ENCODE peak calls at places on chromosomes 11 and 22, in nine cellular contexts. S, F, U, D, C, E, K, W and H are unnamed samples.

GRCh38 chr11:70467196-70468085 is 69.1 kb downstream of the CTTN start:
- DNase-seq in S (no peak), F (no peak), U (peak), D (peak), C (no peak), E (peak), K (peak), W (peak), H (no peak)

GRCh38 chr11:29448246-29448877 is 568.5 kb downstream of the KCNA4 start:
- DNase-seq in S (no peak), F (no peak), U (peak), D (peak), C (no peak), E (no peak), K (peak), W (no peak), H (no peak)

GRCh38 chr11:93784935-93785360 is 866 bp downstream of the MED17 start:
- DNase-seq in S (no peak), F (no peak), U (no peak), D (peak), C (no peak), E (no peak), K (peak), W (no peak), H (no peak)

GRCh38 chr11:73194034-73194507 is 24.0 kb upstream of the P2RY2 start:
- DNase-seq in S (peak), F (no peak), U (no peak), D (no peak), C (peak), E (no peak), K (no peak), W (no peak), H (no peak)

GRCh38 chr11:70526116-70527045 is 128.1 kb downstream of the CTTN start:
- DNase-seq in S (no peak), F (no peak), U (no peak), D (no peak), C (peak), E (no peak), K (no peak), W (no peak), H (no peak)

GRCh38 chr22:41555325-41555724 is 5.5 kb upstream of the CSDC2 start:
- DNase-seq in S (no peak), F (no peak), U (no peak), D (no peak), C (no peak), E (no peak), K (no peak), W (no peak), H (no peak)

GRCh38 chr11:32960553-32961164 is 55.0 kb upstream of the DEPDC7 start:
- DNase-seq in S (no peak), F (no peak), U (peak), D (peak), C (no peak), E (no peak), K (no peak), W (no peak), H (peak)

GRCh38 chr11:100681064-100681502 is 6.0 kb upstream of the ARHGAP42 start:
- DNase-seq in S (peak), F (no peak), U (peak), D (peak), C (peak), E (peak), K (peak), W (peak), H (peak)

GRCh38 chr11:65781152-65781961 is 581 bp upstream of the AP5B1 start:
- DNase-seq in S (peak), F (no peak), U (no peak), D (no peak), C (no peak), E (no peak), K (no peak), W (no peak), H (no peak)

GRCh38 chr11:66139817-66140216 is 69.7 kb downstream of the PACS1 start:
- DNase-seq in S (no peak), F (no peak), U (no peak), D (no peak), C (no peak), E (no peak), K (no peak), W (no peak), H (no peak)

GRCh38 chr11:10385696-10386095 is 69.4 kb upstream of the AMPD3 start:
- DNase-seq in S (peak), F (no peak), U (peak), D (no peak), C (no peak), E (peak), K (no peak), W (peak), H (no peak)
- H3K27ac ChIP-seq in S (peak), F (no peak), U (peak), D (no peak), C (no peak), E (no peak), K (no peak), W (no peak), H (no peak)

GRCh38 chr11:43360361-43361032 is 1.8 kb downstream of the TTC17 start:
- DNase-seq in S (no peak), F (no peak), U (peak), D (no peak), C (no peak), E (no peak), K (no peak), W (no peak), H (peak)

GRCh38 chr11:43358308-43358669 is 431 bp upstream of the TTC17 start:
- DNase-seq in S (no peak), F (no peak), U (no peak), D (no peak), C (no peak), E (no peak), K (no peak), W (no peak), H (no peak)

GRCh38 chr11:43358670-43359431 is at the start of gene TTC17:
- DNase-seq in S (peak), F (peak), U (peak), D (peak), C (peak), E (peak), K (peak), W (peak), H (peak)

GRCh38 chr11:43354311-43354710 is 4.4 kb upstream of the TTC17 start:
- DNase-seq in S (no peak), F (no peak), U (no peak), D (no peak), C (no peak), E (no peak), K (no peak), W (no peak), H (no peak)

GRCh38 chr11:43359432-43359818 is 705 bp downstream of the TTC17 start:
- DNase-seq in S (no peak), F (no peak), U (peak), D (no peak), C (no peak), E (no peak), K (no peak), W (no peak), H (peak)
- H3K27ac ChIP-seq in S (peak), F (no peak), U (peak), D (peak), C (peak), E (peak), K (peak), W (peak), H (peak)

GRCh38 chr11:117199916-117200812 is 994 bp downstream of the TAGLN start:
- DNase-seq in S (no peak), F (no peak), U (no peak), D (no peak), C (no peak), E (no peak), K (no peak), W (no peak), H (no peak)
- H3K27ac ChIP-seq in S (peak), F (no peak), U (peak), D (no peak), C (peak), E (peak), K (peak), W (peak), H (peak)

DNA sequence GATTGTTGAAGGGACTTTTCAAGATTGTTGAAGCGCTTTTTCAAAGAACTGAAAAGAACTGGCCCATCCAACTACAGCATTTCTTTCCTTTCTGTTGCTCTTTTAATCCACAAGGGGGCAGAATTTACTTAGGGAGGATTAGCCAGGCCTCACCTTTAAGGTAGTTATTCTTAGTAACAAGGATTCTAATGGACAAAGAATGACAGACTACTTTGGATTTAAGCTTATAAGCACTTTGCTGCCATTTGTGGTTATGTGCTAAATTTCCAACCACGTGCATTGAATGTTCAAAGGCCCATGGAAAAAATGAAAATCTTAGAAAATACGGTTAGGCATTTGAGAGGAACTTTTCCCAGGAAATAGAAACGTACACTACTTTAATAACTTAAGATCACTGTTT is 49.5 kb upstream of the HSPA8 start:
- DNase-seq in S (no peak), F (peak), U (peak), D (peak), C (no peak), E (no peak), K (no peak), W (no peak), H (peak)
- H3K27ac ChIP-seq in S (no peak), F (no peak), U (no peak), D (no peak), C (peak), E (peak), K (no peak), W (no peak), H (no peak)

GRCh38 chr11:114260483-114260882 is 35.7 kb upstream of the NNMT start:
- DNase-seq in S (no peak), F (no peak), U (no peak), D (no peak), C (no peak), E (no peak), K (no peak), W (no peak), H (no peak)
- H3K27ac ChIP-seq in S (peak), F (no peak), U (no peak), D (no peak), C (no peak), E (peak), K (no peak), W (peak), H (no peak)